ENCODE peak calls at places on chromosomes 4 and X, in eight cellular contexts. B is activated CD4-positive, alpha-beta T cell treated with anti-CD3 and anti-CD28 coated beads for 1 hour; W is lung; X is HTR-8/SVneo; S is hippocampal formation; K is Caki2; J is bronchial epithelial cell; H is NCI-H69. A is an unnamed sample.

GRCh38 chr4:155914782-155915181 is 11.3 kb downstream of the TDO2 start:
- DNase-seq in B (no peak), W (no peak), X (no peak), S (no peak), K (no peak), J (no peak), H (no peak), A (no peak)

GRCh38 chrX:9342581-9343051 is 122.2 kb upstream of the TBL1X start:
- DNase-seq in B (no peak), W (peak), X (peak), S (peak), K (peak), J (no peak), H (peak), A (peak)

GRCh38 chrX:30309139-30309571 is at the start of gene NR0B1:
- DNase-seq in B (no peak), W (no peak), X (no peak), S (no peak), K (peak), J (no peak), H (no peak), A (no peak)

GRCh38 chr4:161256716-161257115 is 907.1 kb downstream of the FSTL5 start:
- DNase-seq in B (no peak), W (no peak), X (no peak), S (no peak), K (no peak), J (peak), H (peak), A (no peak)

GRCh38 chr4:83247415-83248357 is 36.9 kb downstream of the COQ2 start:
- DNase-seq in B (no peak), W (no peak), X (no peak), S (no peak), K (no peak), J (no peak), H (no peak), A (no peak)

GRCh38 chr4:113708250-113708649 is 53.3 kb downstream of the CAMK2D start:
- DNase-seq in B (no peak), W (no peak), X (no peak), S (no peak), K (peak), J (no peak), H (peak), A (no peak)

GRCh38 chr4:47031713-47032404 is 492 bp downstream of the GABRB1 start:
- DNase-seq in B (no peak), W (no peak), X (no peak), S (no peak), K (peak), J (no peak), H (peak), A (peak)

GRCh38 chrX:109537324-109537665 is 651 bp downstream of the NXT2 start:
- DNase-seq in B (no peak), W (peak), X (no peak), S (no peak), K (no peak), J (peak), H (peak), A (no peak)

GRCh38 chrX:43707812-43708548 is 51.9 kb downstream of the MAOA start:
- DNase-seq in B (no peak), W (peak), X (no peak), S (no peak), K (no peak), J (peak), H (no peak), A (no peak)

GRCh38 chr4:167239627-167240026 is 5.3 kb upstream of the SPOCK3 start:
- DNase-seq in B (no peak), W (no peak), X (no peak), S (no peak), K (no peak), J (no peak), H (peak), A (no peak)

GRCh38 chr4:88177981-88178632 is 19.7 kb upstream of the ABCG2 start:
- DNase-seq in B (no peak), W (peak), X (peak), S (no peak), K (peak), J (peak), H (no peak), A (peak)

GRCh38 chr4:14744346-14744745 is 257.9 kb upstream of the CPEB2 start:
- DNase-seq in B (no peak), W (no peak), X (no peak), S (no peak), K (no peak), J (no peak), H (no peak), A (no peak)

GRCh38 chrX:110284159-110284558 is 33.7 kb downstream of the AMMECR1 start:
- DNase-seq in B (no peak), W (no peak), X (peak), S (no peak), K (peak), J (peak), H (no peak), A (no peak)

GRCh38 chr4:10114607-10115006 is 2.0 kb downstream of the WDR1 start:
- DNase-seq in B (no peak), W (no peak), X (no peak), S (no peak), K (no peak), J (no peak), H (no peak), A (no peak)

A was measured in putamen.